ENCODE peak calls at places on chromosomes 1 and 21, in four cellular contexts. D is K562, I is HepG2, X is GM12878. L is an unnamed sample.

GRCh38 chr1:75722966-75723365 is 1.5 kb upstream of the ACADM start:
- DNase-seq in X (no peak), I (no peak), D (no peak), L (no peak)

GRCh38 chr1:222250376-222250775 is 297.5 kb downstream of the HHIPL2 start:
- DNase-seq in I (no peak), X (no peak), D (no peak), L (no peak)

GRCh38 chr1:151547119-151547899 is 7.2 kb downstream of the TUFT1 start:
- DNase-seq in I (peak; percentile 98), X (no peak), D (no peak), L (no peak)

GRCh38 chr1:243234978-243235657 is 20.0 kb downstream of the CEP170 start:
- DNase-seq in D (no peak), X (no peak), I (no peak), L (no peak)

GRCh38 chr1:38817958-38818705 is 41.4 kb downstream of the RRAGC start:
- DNase-seq in X (no peak), I (no peak), D (peak; percentile 83), L (peak; percentile 82)

GRCh38 chr1:72281637-72282270 is 585 bp downstream of the NEGR1 start:
- DNase-seq in I (no peak), D (no peak), X (no peak), L (peak; percentile 9)

GRCh38 chr1:20697560-20697959 is 20.2 kb downstream of the KIF17 start:
- DNase-seq in D (no peak), X (no peak), I (no peak), L (no peak)

GRCh38 chr1:20936216-20936615 is 149.1 kb upstream of the HP1BP3 start:
- DNase-seq in X (no peak), D (no peak), I (no peak), L (no peak)

GRCh38 chr21:37176716-37177115 is 90.4 kb downstream of the VPS26C start:
- DNase-seq in X (no peak), D (no peak), I (no peak), L (no peak)

GRCh38 chr21:36994501-36995189 is 11.9 kb upstream of the RIPPLY3 start:
- DNase-seq in I (no peak), X (no peak), D (no peak), L (no peak)

GRCh38 chr21:31545036-31545435 is 114.5 kb upstream of the SOD1 start:
- DNase-seq in D (no peak), I (no peak), X (no peak), L (no peak)

GRCh38 chr1:11407301-11407994 is 71.5 kb upstream of the DISP3 start:
- DNase-seq in I (no peak), X (peak; percentile 19), D (no peak), L (no peak)

GRCh38 chr1:183287191-183287675 is 101.2 kb downstream of the LAMC2 start:
- DNase-seq in I (no peak), X (no peak), D (no peak), L (no peak)

GRCh38 chr1:6674796-6675195 is 26.8 kb downstream of the DNAJC11 start:
- DNase-seq in X (no peak), D (no peak), I (no peak), L (no peak)

GRCh38 chr1:20165522-20165951 is 20.4 kb upstream of the UBXN10 start:
- DNase-seq in I (peak; percentile 35), D (peak; percentile 66), X (no peak), L (no peak)

GRCh38 chr1:205504311-205505075 is at the start of gene CDK18:
- DNase-seq in I (peak; percentile 78), X (no peak), D (no peak), L (peak; percentile 75)

GRCh38 chr1:20981903-20982695 is 194.6 kb downstream of the EIF4G3 start:
- DNase-seq in D (peak; percentile 19), I (peak; percentile 28), X (no peak), L (no peak)

DNA sequence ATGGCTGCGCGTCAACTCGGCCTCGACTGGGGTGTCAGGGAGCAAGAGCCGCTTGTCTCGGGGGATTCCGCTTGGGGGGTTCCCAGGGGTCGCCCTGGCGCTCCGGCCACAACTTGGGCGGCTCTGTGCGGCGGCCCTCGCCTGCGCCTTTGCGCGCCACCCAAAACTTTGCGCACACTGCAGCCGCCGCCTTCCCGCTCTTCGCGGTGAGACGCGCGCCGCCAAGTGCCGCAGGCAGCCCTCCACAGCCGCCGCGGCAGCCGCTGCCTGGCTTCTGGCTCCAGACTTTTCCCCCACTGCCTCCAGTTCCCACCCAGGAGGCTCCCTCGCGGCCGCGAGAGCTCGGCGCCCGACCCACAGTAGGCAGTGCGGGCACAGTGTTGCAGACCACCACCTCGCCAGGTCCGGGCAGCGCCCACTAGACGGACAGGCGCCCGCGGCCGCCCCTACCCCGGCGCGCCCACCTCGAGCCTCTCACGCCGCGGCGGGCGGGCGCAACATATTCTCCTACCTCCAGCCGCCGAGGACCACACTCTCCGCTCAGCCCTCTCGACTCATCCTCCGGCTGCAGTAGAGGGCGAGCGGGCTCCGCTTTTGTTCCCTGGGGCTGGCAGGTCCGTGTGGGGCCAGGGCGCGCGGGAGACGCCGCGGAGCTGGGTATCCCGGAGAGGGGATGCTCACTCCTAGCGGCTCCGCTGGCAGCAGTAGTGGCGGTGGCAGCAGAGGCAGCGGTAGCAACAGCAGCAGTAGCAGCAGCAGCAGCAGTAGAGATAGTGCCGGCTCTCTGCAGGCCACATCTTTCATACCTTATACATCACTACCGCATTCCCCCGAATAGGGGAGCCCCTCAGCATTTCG is 296.6 kb downstream of the OMA1 start:
- DNase-seq in X (no peak), D (peak; percentile 9), I (peak; percentile 20), L (peak; percentile 68)
- TF ChIP-seq FOXM1 in X (no peak), D (no peak), I (no peak), L (no peak)

GRCh38 chr1:180040034-180040433 is 85.4 kb downstream of the CEP350 start:
- DNase-seq in I (no peak), X (no peak), D (no peak), L (no peak)
- TF ChIP-seq SP1 in I (no peak), X (no peak), D (no peak), L (no peak)

DNA sequence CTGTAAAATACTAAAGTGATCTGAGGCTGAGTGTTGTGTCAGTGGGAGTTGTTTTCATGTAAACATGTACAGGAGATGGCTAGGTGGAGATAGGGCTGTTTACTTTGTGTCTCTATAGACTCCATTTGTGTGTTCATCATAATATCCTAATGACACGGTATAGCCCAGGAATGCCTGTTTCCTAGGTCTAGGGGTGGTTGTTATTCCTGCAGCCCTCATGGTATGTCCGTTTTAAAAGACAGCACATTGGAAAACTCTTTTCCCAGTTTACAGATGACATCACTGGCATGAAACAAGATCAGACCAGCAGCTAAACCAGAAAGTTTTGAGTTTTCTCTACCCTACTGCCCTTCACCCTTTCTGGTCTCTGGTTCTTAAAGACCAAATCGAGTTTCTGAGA is 227.3 kb upstream of the TMEM51 start:
- DNase-seq in X (no peak), D (no peak), I (no peak), L (no peak)
- TF ChIP-seq TARDBP in X (no peak), D (no peak), I (no peak), L (no peak)

GRCh38 chr1:115648717-115649691 is 7.2 kb downstream of the VANGL1 start:
- DNase-seq in I (no peak), D (peak; percentile 65), X (peak; percentile 87), L (no peak)
- TF ChIP-seq FOXM1 in I (no peak), D (no peak), X (peak; percentile 57), L (no peak)

GRCh38 chr1:232754930-232755329 is 50.3 kb upstream of the MAP10 start:
- DNase-seq in X (no peak), I (no peak), D (no peak), L (no peak)
- TF ChIP-seq SP1 in X (no peak), I (no peak), D (no peak), L (no peak)

GRCh38 chr1:158754420-158754819 is at the start of gene OR6K6:
- DNase-seq in D (no peak), I (no peak), X (no peak), L (no peak)

DNA sequence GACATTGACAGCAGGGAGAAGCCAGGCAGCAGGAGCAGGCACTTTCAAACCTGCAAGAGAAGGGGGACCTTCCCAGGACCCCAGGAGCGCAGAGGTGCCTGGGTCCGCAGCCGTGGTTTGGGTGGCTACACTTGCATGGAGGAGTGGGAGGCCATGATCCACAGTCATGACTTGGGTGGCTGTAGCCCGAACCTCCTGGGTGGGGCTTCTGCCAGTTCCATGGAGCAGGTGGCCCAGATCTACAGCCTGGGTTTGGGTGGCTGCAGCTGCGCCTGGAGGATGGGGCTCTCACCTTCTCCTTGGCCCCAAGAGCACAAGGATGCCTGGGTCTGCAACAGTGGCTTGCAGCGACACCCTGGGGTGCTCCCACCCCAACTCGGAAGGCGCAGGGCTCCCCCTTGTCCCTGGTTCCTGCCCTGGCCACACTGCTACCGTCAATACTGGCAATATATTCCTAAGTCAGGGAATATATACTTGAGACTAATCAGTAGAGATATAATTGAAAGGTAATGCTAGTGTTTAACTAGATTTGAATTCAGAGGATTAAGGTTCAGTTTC is 2.3 kb upstream of the OR6K6 start:
- DNase-seq in D (no peak), X (no peak), I (no peak), L (no peak)
- TF ChIP-seq TARDBP in D (no peak), X (no peak), I (no peak), L (no peak)

GRCh38 chr1:50474859-50475809 is 51.9 kb upstream of the DMRTA2 start:
- DNase-seq in D (no peak), X (no peak), I (peak; percentile 86), L (peak; percentile 10)
- TF ChIP-seq FOXM1 in D (no peak), X (no peak), I (no peak), L (no peak)

GRCh38 chr1:173062156-173062938 is 11.6 kb upstream of the TNFSF18 start:
- DNase-seq in I (peak; percentile 2), X (no peak), D (no peak), L (no peak)
- TF ChIP-seq SP1 in I (no peak), X (no peak), D (no peak), L (no peak)

GRCh38 chr1:231750818-231751623 is 124.4 kb downstream of the DISC1 start:
- DNase-seq in D (no peak), I (no peak), X (no peak), L (no peak)
- TF ChIP-seq TARDBP in D (no peak), I (no peak), X (no peak), L (no peak)

L was measured in HEK293T.